ENCODE peak calls at places on chromosome X, in ten cellular contexts. T is activated naive CD4-positive, alpha-beta T cell treated with anti-CD3 and anti-CD28 coated beads, Interleukin-2, amount 50 U/mL, for 72 hours; K is activated CD8-positive, alpha-beta memory T cell treated with anti-CD3 and anti-CD28 coated beads, Interleukin-2, amount 50 U/mL, for 4 hours; E is pons; B is nucleus accumbens; U is SJSA1; H is AG08396; L is ELF-1; Y is memory B cell; C is HFFc6. I is an unnamed sample.

GRCh38 chrX:131633285-131633917 is 89.5 kb downstream of the OR13H1 start:
- DNase-seq in B (peak), H (peak), U (peak), T (peak), K (peak), L (peak), C (peak), Y (peak), E (peak), I (peak)

GRCh38 chrX:120109378-120109777 is 6.3 kb downstream of the RHOXF1 start:
- DNase-seq in C (no peak), U (no peak), Y (no peak), E (no peak), K (no peak), L (no peak), H (no peak), B (no peak), T (no peak), I (no peak)

GRCh38 chrX:3066555-3066954 is 25.3 kb downstream of the ARSF start:
- DNase-seq in Y (no peak), H (peak), B (no peak), T (no peak), E (peak), C (no peak), L (peak), U (no peak), K (no peak), I (no peak)

GRCh38 chrX:44054863-44055601 is 81.8 kb upstream of the NDP start:
- DNase-seq in K (no peak), T (no peak), Y (no peak), U (no peak), H (no peak), E (no peak), C (no peak), B (no peak), L (no peak), I (no peak)

GRCh38 chrX:104137496-104137895 is 19.3 kb downstream of the SLC25A53 start:
- DNase-seq in B (no peak), L (no peak), U (peak), C (no peak), K (no peak), T (no peak), H (peak), Y (no peak), E (peak), I (no peak)

GRCh38 chrX:49934148-49934547 is 11.8 kb downstream of the CLCN5 start:
- DNase-seq in B (no peak), K (no peak), E (no peak), L (no peak), Y (no peak), H (no peak), U (no peak), T (no peak), C (no peak), I (no peak)

GRCh38 chrX:13220916-13221315 is 98.9 kb downstream of the ATXN3L start:
- DNase-seq in Y (no peak), C (peak), H (peak), T (no peak), B (no peak), K (no peak), E (no peak), U (no peak), L (no peak), I (no peak)

GRCh38 chrX:118824173-118824782 is 654 bp downstream of the ZCCHC12 start:
- DNase-seq in E (no peak), C (no peak), U (no peak), L (peak), H (no peak), K (no peak), B (peak), Y (no peak), T (no peak), I (no peak)

GRCh38 chrX:67545772-67546495 is 2.1 kb downstream of the AR start:
- DNase-seq in U (peak), B (no peak), T (no peak), C (no peak), K (no peak), Y (no peak), L (peak), H (peak), E (no peak), I (no peak)

GRCh38 chrX:119887721-119888425 is 7.8 kb upstream of the AKAP14 start:
- DNase-seq in K (peak), B (no peak), U (peak), L (peak), T (peak), C (peak), Y (peak), H (peak), E (peak), I (peak)

I was measured in foreskin melanocyte.